ENCODE peak calls at places on chromosomes 11 and 22, in ten cellular contexts. P is activated T-helper 1 cell treated with anti-CD3 and anti-CD28 coated beads, Interleukin-2, amount 50 U/mL, for 16 hours; L is effector CD4-positive, alpha-beta T cell; W is fibroblast of lung; C is GM12864; R is adrenal gland; Z is kidney tubule cell; H is H4; T is activated naive CD4-positive, alpha-beta T cell; X is non-pigmented ciliary epithelial cell. F is an unnamed sample.

GRCh38 chr11:134032501-134033091 is 36.3 kb upstream of the JAM3 start:
- DNase-seq in W (no peak), T (no peak), H (no peak), P (no peak), L (no peak), R (no peak), Z (no peak), X (no peak), C (no peak), F (no peak)

GRCh38 chr11:32312865-32313403 is 122.4 kb downstream of the WT1 start:
- DNase-seq in X (peak; percentile 19), L (no peak), T (no peak), Z (peak; percentile 83), W (peak; percentile 76), C (no peak), P (no peak), H (peak; percentile 86), R (peak; percentile 20), F (no peak)

GRCh38 chr11:115939104-115939503 is 434.9 kb upstream of the CADM1 start:
- DNase-seq in H (no peak), L (no peak), P (no peak), C (no peak), X (no peak), W (peak; percentile 58), Z (peak; percentile 85), R (no peak), T (no peak), F (no peak)

GRCh38 chr11:36187618-36188017 is 101.6 kb downstream of the COMMD9 start:
- DNase-seq in T (no peak), Z (no peak), P (no peak), X (no peak), W (no peak), R (no peak), L (no peak), H (no peak), C (no peak), F (no peak)

GRCh38 chr11:77084581-77085191 is 17.9 kb downstream of the CAPN5 start:
- DNase-seq in L (no peak), T (no peak), P (no peak), C (no peak), W (no peak), H (no peak), Z (no peak), X (no peak), R (no peak), F (no peak)

GRCh38 chr11:82858556-82859091 is 41.6 kb downstream of the PRCP start:
- DNase-seq in W (peak; percentile 63), R (no peak), X (no peak), Z (peak; percentile 73), C (no peak), T (no peak), L (no peak), H (peak; percentile 8), P (no peak), F (no peak)

GRCh38 chr11:61298663-61299244 is 3.6 kb upstream of the VWCE start:
- DNase-seq in X (no peak), R (no peak), W (no peak), H (no peak), P (no peak), C (no peak), Z (no peak), T (no peak), L (no peak), F (no peak)

GRCh38 chr22:43270949-43271348 is 72.2 kb downstream of the SCUBE1 start:
- DNase-seq in C (no peak), H (no peak), W (no peak), X (no peak), Z (no peak), T (no peak), P (no peak), L (no peak), R (no peak), F (no peak)

GRCh38 chr11:16860632-16861031 is 122.2 kb downstream of the C11orf58 start:
- DNase-seq in L (no peak), W (no peak), Z (no peak), T (no peak), R (no peak), H (no peak), C (no peak), X (no peak), P (no peak), F (no peak)

GRCh38 chr22:17970205-17970708 is 54.1 kb downstream of the MICAL3 start:
- DNase-seq in Z (no peak), T (no peak), P (no peak), H (no peak), L (no peak), R (no peak), X (no peak), C (no peak), W (peak; percentile 54), F (no peak)

F was measured in smooth muscle cell of the brain vasculature.